ENCODE peak calls at places on chromosomes 12 and 14, in five cellular contexts. T is HepG2, P is K562, C is H1, R is HCT116. Y is an unnamed sample.

GRCh38 chr14:91291786-91292405 is 47.4 kb upstream of the GPR68 start:
- DNase-seq in T (no peak), P (no peak), C (no peak), R (no peak), Y (no peak)

GRCh38 chr14:98816195-98816594 is 455.8 kb downstream of the BCL11B start:
- DNase-seq in T (no peak), P (no peak), C (no peak), R (no peak), Y (no peak)

GRCh38 chr14:88515499-88516221 is 39.1 kb downstream of the PTPN21 start:
- DNase-seq in T (no peak), P (no peak), C (no peak), R (no peak), Y (no peak)

GRCh38 chr12:76631741-76632140 is 72.2 kb upstream of the OSBPL8 start:
- DNase-seq in T (no peak), P (no peak), C (no peak), R (no peak), Y (no peak)

GRCh38 chr12:112546339-112546738 is 127.6 kb downstream of the PTPN11 start:
- DNase-seq in T (no peak), P (no peak), C (no peak), R (no peak), Y (no peak)

GRCh38 chr14:76901171-76902055 is 75.2 kb downstream of the LRRC74A start:
- DNase-seq in T (no peak), P (no peak), C (no peak), R (no peak), Y (no peak)

GRCh38 chr14:32085845-32086383 is 8.8 kb downstream of the ARHGAP5 start:
- DNase-seq in T (no peak), P (no peak), C (no peak), R (no peak), Y (no peak)

GRCh38 chr12:131034631-131035267 is 81.0 kb downstream of the ADGRD1 start:
- DNase-seq in T (no peak), P (no peak), C (no peak), R (no peak), Y (no peak)

GRCh38 chr14:72906879-72907278 is 13.0 kb upstream of the DPF3 start:
- DNase-seq in T (no peak), P (peak), C (no peak), R (no peak), Y (no peak)

GRCh38 chr12:44875417-44875953 is 630 bp downstream of the NELL2 start:
- DNase-seq in T (no peak), P (no peak), C (peak), R (no peak), Y (no peak)

GRCh38 chr14:75928587-75929230 is 53.1 kb downstream of the TGFB3 start:
- DNase-seq in T (no peak), P (no peak), C (no peak), R (no peak), Y (no peak)

GRCh38 chr12:121963341-121964018 is 45.1 kb downstream of the CFAP251 start:
- DNase-seq in T (no peak), P (no peak), C (no peak), R (no peak), Y (no peak)

GRCh38 chr12:47942327-47943230 is 20.8 kb upstream of the TMEM106C start:
- DNase-seq in T (peak), P (peak), C (peak), R (no peak), Y (no peak)

GRCh38 chr14:72986214-72986613 is 40.7 kb downstream of the ZFYVE1 start:
- DNase-seq in T (no peak), P (no peak), C (no peak), R (no peak), Y (no peak)

GRCh38 chr12:28222959-28223662 is 32.9 kb downstream of the CCDC91 start:
- DNase-seq in T (no peak), P (no peak), C (no peak), R (no peak), Y (no peak)

GRCh38 chr12:6280053-6280469 is 30.4 kb upstream of the PLEKHG6 start:
- DNase-seq in T (peak), P (peak), C (no peak), R (peak), Y (no peak)

GRCh38 chr12:32395031-32395430 is 4.3 kb upstream of the FGD4 start:
- DNase-seq in T (no peak), P (no peak), C (no peak), R (no peak), Y (no peak)

GRCh38 chr12:120536064-120536791 is 2.1 kb downstream of the RNF10 start:
- DNase-seq in T (peak), P (peak), C (no peak), R (no peak), Y (no peak)

GRCh38 chr14:77125275-77126073 is 16.1 kb downstream of the ZDHHC22 start:
- DNase-seq in T (no peak), P (no peak), C (no peak), R (no peak), Y (no peak)

GRCh38 chr12:71782007-71782406 is 27.3 kb downstream of the RAB21 start:
- DNase-seq in T (no peak), P (no peak), C (no peak), R (no peak), Y (no peak)
- TF ChIP-seq SP1 in T (no peak), P (no peak), C (no peak), R (no peak), Y (no peak)

GRCh38 chr14:103820382-103820781 is 27.0 kb downstream of the PPP1R13B start:
- DNase-seq in T (no peak), P (no peak), C (no peak), R (no peak), Y (no peak)
- H3K4me3 ChIP-seq in T (peak), P (no peak), C (no peak), R (no peak), Y (no peak)

DNA sequence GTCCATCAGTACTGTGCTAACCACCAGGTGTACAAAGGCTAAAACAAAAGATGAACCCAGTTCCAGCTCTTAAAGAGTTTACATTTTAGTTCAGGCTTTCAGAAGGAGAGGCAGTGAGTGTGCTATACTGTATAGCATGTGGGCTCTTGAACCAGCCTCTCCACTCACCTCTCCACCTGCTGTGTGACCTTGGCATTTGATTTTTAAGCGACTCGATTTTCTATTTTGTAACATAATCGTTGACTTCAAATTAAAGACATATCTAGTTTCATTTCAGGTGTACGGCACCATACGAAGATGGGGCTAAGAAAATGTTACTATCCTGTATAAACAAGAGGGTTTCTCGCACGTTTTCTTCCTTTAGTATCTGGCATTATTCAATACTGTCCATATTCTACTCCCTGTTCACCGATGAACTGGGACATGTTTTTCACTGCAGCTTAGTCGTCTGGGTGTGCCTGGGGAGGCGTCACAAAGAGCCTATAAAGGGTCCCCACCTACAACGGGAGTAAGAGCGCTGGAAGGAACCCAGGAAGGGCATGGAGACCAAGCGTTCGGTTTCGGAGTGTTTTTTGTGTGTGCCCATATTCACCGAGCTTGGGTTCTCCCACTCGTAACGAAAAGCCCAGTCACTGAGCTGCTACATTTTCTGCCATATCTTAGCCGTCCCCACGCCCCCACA is 752 bp upstream of the USP15 start:
- DNase-seq in T (peak), P (no peak), C (no peak), R (no peak), Y (no peak)
- TF ChIP-seq SP1 in T (no peak), P (no peak), C (no peak), R (no peak), Y (no peak)

GRCh38 chr12:54033980-54034783 is 1.3 kb downstream of the HOXC5 start:
- DNase-seq in T (no peak), P (no peak), C (no peak), R (no peak), Y (no peak)
- H3K4me3 ChIP-seq in T (no peak), P (no peak), C (no peak), R (peak), Y (peak)

GRCh38 chr12:105355752-105356151 is 25.3 kb downstream of the C12orf75 start:
- DNase-seq in T (peak), P (no peak), C (no peak), R (peak), Y (no peak)
- TF ChIP-seq SP1 in T (no peak), P (no peak), C (no peak), R (no peak), Y (no peak)

GRCh38 chr14:103870144-103870876 is 22.9 kb upstream of the PPP1R13B start:
- DNase-seq in T (no peak), P (no peak), C (no peak), R (no peak), Y (no peak)

GRCh38 chr14:103869406-103870143 is 22.2 kb upstream of the PPP1R13B start:
- DNase-seq in T (no peak), P (no peak), C (peak), R (no peak), Y (no peak)

GRCh38 chr14:103867523-103867953 is 20.2 kb upstream of the PPP1R13B start:
- DNase-seq in T (no peak), P (no peak), C (peak), R (no peak), Y (no peak)

GRCh38 chr14:103867020-103867419 is 19.6 kb upstream of the PPP1R13B start:
- DNase-seq in T (no peak), P (no peak), C (no peak), R (no peak), Y (no peak)

DNA sequence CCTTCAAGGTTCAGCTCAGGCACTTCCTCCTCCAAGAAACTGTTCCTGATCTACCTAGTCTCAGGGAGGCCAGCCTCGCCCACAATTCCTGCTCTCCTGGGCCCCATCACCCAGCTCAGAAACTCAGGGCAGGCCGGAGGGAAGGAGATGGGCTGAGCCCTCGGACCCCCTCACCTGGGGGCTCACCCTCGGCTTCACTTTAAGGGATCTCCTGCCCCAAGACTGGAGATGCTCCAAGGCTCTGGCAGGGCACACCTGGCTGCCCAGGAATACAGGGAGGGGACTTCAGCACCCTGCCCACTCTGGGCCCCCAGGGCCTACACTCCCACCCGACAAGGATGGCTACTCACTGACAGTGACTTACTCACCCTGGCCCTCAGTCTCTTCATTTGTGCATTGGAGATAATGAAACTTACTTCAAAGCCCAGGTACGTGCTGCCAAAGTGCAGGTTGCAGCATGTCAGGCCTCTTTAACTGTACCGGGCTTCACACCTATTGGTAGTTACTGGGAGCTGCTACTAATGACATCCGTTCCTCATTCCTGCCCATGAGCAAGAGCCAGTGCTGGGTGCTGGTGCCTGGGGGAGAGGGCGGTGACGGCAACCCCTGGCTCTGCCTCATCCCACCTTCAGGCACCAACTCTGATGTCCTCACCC is 21.0 kb upstream of the PPP1R13B start:
- DNase-seq in T (no peak), P (no peak), C (no peak), R (no peak), Y (no peak)
- H3K4me3 ChIP-seq in T (no peak), P (no peak), C (no peak), R (no peak), Y (no peak)

GRCh38 chr12:132578826-132579225 is 31.6 kb downstream of the LRCOL1 start:
- DNase-seq in T (no peak), P (no peak), C (no peak), R (no peak), Y (no peak)
- TF ChIP-seq SP1 in T (no peak), P (no peak), C (no peak), R (no peak), Y (no peak)